ENCODE peak calls at places on chromosome 14, in nine cellular contexts. K, J, Y, G, P, E, C, N and S are unnamed samples.
A peak's percentile ranks its signal among the peaks of the same experiment; 100 is the strongest.

GRCh38 chr14:26589998-26590397 is 7.8 kb downstream of the NOVA1 start:
- DNase-seq in K (no peak), J (no peak), Y (no peak), G (no peak), P (no peak), E (no peak), C (no peak), N (no peak), S (no peak)

GRCh38 chr14:35211067-35211466 is 81.1 kb upstream of the PSMA6 start:
- DNase-seq in K (no peak), J (no peak), Y (no peak), G (no peak), P (no peak), E (no peak), C (no peak), N (no peak), S (no peak)

GRCh38 chr14:32366256-32366655 is 37.2 kb downstream of the AKAP6 start:
- DNase-seq in K (peak; percentile 17), J (no peak), Y (peak; percentile 18), G (no peak), P (no peak), E (no peak), C (no peak), N (no peak), S (no peak)

GRCh38 chr14:103329421-103330347 is 4.4 kb upstream of the EIF5 start:
- DNase-seq in K (no peak), J (no peak), Y (no peak), G (peak; percentile 18), P (no peak), E (no peak), C (no peak), N (no peak), S (no peak)

GRCh38 chr14:40188006-40188405 is 755.8 kb upstream of the FBXO33 start:
- DNase-seq in K (no peak), J (no peak), Y (no peak), G (no peak), P (no peak), E (no peak), C (no peak), N (no peak), S (no peak)

GRCh38 chr14:88129306-88130056 is 124.5 kb downstream of the GPR65 start:
- DNase-seq in K (peak; percentile 28), J (no peak), Y (peak; percentile 10), G (no peak), P (no peak), E (no peak), C (no peak), N (no peak), S (no peak)

GRCh38 chr14:84343637-84344036 is 1186.3 kb upstream of the FLRT2 start:
- DNase-seq in K (no peak), J (no peak), Y (no peak), G (no peak), P (no peak), E (no peak), C (no peak), N (no peak), S (no peak)

GRCh38 chr14:50559990-50560928 is at the start of gene ATL1:
- DNase-seq in K (peak; percentile 90), J (peak; percentile 58), Y (peak; percentile 85), G (peak; percentile 11), P (peak; percentile 23), E (peak; percentile 49), C (peak; percentile 46), N (peak; percentile 86), S (peak; percentile 73)

GRCh38 chr14:71322660-71323250 is 415.5 kb downstream of the PCNX1 start:
- DNase-seq in K (no peak), J (no peak), Y (peak; percentile 37), G (peak; percentile 72), P (peak; percentile 44), E (no peak), C (no peak), N (no peak), S (no peak)

GRCh38 chr14:59055439-59056045 is 132.9 kb upstream of the DAAM1 start:
- DNase-seq in K (peak; percentile 43), J (no peak), Y (peak; percentile 57), G (peak; percentile 49), P (peak; percentile 10), E (no peak), C (peak; percentile 7), N (no peak), S (no peak)

GRCh38 chr14:89618309-89618708 is 201.3 kb upstream of the FOXN3 start:
- DNase-seq in K (no peak), J (no peak), Y (no peak), G (peak; percentile 28), P (no peak), E (no peak), C (no peak), N (no peak), S (no peak)

GRCh38 chr14:95346820-95347219 is 27.1 kb upstream of the CLMN start:
- DNase-seq in K (peak; percentile 43), J (no peak), Y (no peak), G (no peak), P (no peak), E (peak; percentile 22), C (no peak), N (no peak), S (no peak)

GRCh38 chr14:32508281-32508680 is 179.2 kb downstream of the AKAP6 start:
- DNase-seq in K (no peak), J (no peak), Y (no peak), G (no peak), P (no peak), E (no peak), C (no peak), N (no peak), S (no peak)

GRCh38 chr14:103391048-103391447 is 5.8 kb downstream of the MARK3 start:
- DNase-seq in K (peak; percentile 77), J (no peak), Y (peak; percentile 52), G (peak; percentile 68), P (peak; percentile 59), E (no peak), C (peak; percentile 45), N (no peak), S (no peak)

GRCh38 chr14:55329999-55330710 is 58.9 kb downstream of the FBXO34 start:
- DNase-seq in K (no peak), J (no peak), Y (no peak), G (no peak), P (no peak), E (no peak), C (no peak), N (no peak), S (no peak)

GRCh38 chr14:99026471-99026870 is 245.5 kb downstream of the BCL11B start:
- DNase-seq in K (no peak), J (no peak), Y (no peak), G (peak; percentile 68), P (no peak), E (no peak), C (no peak), N (no peak), S (no peak)

GRCh38 chr14:103334644-103335603 is 887 bp downstream of the EIF5 start:
- DNase-seq in K (no peak), J (peak; percentile 33), Y (peak; percentile 72), G (peak; percentile 77), P (peak; percentile 71), E (peak; percentile 67), C (peak; percentile 82), N (peak; percentile 92), S (peak; percentile 75)

GRCh38 chr14:70018246-70018645 is 139.0 kb downstream of the SMOC1 start:
- DNase-seq in K (no peak), J (no peak), Y (no peak), G (no peak), P (no peak), E (no peak), C (no peak), N (no peak), S (peak; percentile 67)

GRCh38 chr14:74567219-74567618 is 44.8 kb downstream of the LTBP2 start:
- DNase-seq in K (no peak), J (no peak), Y (no peak), G (no peak), P (no peak), E (no peak), C (no peak), N (peak; percentile 42), S (no peak)
- H3K4me3 ChIP-seq in K (no peak overlapping the region), J (no peak overlapping the region), Y (no peak overlapping the region), G (no peak overlapping the region), P (no peak overlapping the region), E (no peak overlapping the region), C (peak overlapping the region; percentile 41), N (no peak overlapping the region), S (no peak overlapping the region)

GRCh38 chr14:22572562-22573058 is 16.4 kb downstream of the DAD1 start:
- DNase-seq in K (no peak), J (no peak), Y (no peak), G (no peak), P (no peak), E (no peak), C (no peak), N (no peak), S (no peak)
- H3K36me3 ChIP-seq in K (peaks cover 23% of the 10 kb centered on the region), J (no peaks in the 10 kb centered on the region), Y (peaks cover 18% of the 10 kb centered on the region), G (peaks cover 68% of the 10 kb centered on the region), P (peaks cover 20% of the 10 kb centered on the region), E (no peaks in the 10 kb centered on the region), C (peaks cover 35% of the 10 kb centered on the region), N (peaks cover 45% of the 10 kb centered on the region), S (no peaks in the 10 kb centered on the region)

GRCh38 chr14:67886221-67886620 is 66.6 kb downstream of the RAD51B start:
- DNase-seq in K (no peak), J (no peak), Y (peak; percentile 2), G (no peak), P (no peak), E (no peak), C (no peak), N (no peak), S (no peak)
- H3K4me3 ChIP-seq in K (no peak overlapping the region), J (no peak overlapping the region), Y (no peak overlapping the region), G (no peak overlapping the region), P (no peak overlapping the region), E (no peak overlapping the region), C (no peak overlapping the region), N (peak overlapping the region; percentile 26), S (peak overlapping the region; percentile 7)

GRCh38 chr14:91138511-91139359 is 24.9 kb downstream of the DGLUCY start:
- DNase-seq in K (peak; percentile 80), J (no peak), Y (no peak), G (peak; percentile 72), P (peak; percentile 38), E (peak; percentile 55), C (no peak), N (no peak), S (no peak)

GRCh38 chr14:91139776-91140175 is 25.9 kb downstream of the DGLUCY start:
- DNase-seq in K (no peak), J (no peak), Y (no peak), G (no peak), P (no peak), E (no peak), C (no peak), N (no peak), S (no peak)

GRCh38 chr14:91143862-91144261 is 30.0 kb downstream of the DGLUCY start:
- DNase-seq in K (no peak), J (no peak), Y (no peak), G (no peak), P (no peak), E (no peak), C (no peak), N (no peak), S (no peak)

GRCh38 chr14:91142214-91142668 is 28.4 kb downstream of the DGLUCY start:
- DNase-seq in K (no peak), J (no peak), Y (no peak), G (peak; percentile 63), P (no peak), E (no peak), C (no peak), N (no peak), S (no peak)

DNA sequence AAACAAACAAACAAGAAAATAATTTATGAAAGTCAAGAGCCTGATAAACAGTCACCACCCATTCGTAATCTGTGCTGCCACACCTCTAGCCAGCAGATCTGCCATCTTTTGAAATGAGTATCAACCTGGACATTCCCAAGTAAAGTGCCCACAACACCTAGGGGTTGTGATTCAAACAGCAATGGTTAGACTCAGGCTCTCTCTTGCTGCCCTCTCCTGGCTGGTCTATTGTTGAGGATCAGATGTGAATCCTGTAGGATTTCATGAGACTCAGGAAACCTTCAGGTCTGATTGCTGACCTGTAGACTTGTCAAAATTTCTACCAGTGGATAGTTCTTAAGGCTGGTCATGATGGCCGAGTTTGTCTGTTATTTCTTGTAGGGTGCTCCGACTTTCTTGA is 26.8 kb downstream of the DGLUCY start:
- DNase-seq in K (peak; percentile 79), J (no peak), Y (peak; percentile 26), G (peak; percentile 16), P (no peak), E (no peak), C (peak; percentile 3), N (no peak), S (no peak)
- H3K36me3 ChIP-seq in K (no peaks in the 10 kb centered on the region), J (no peaks in the 10 kb centered on the region), Y (no peaks in the 10 kb centered on the region), G (peaks cover 29% of the 10 kb centered on the region), P (no peaks in the 10 kb centered on the region), E (no peaks in the 10 kb centered on the region), C (no peaks in the 10 kb centered on the region), N (peaks cover 31% of the 10 kb centered on the region), S (no peaks in the 10 kb centered on the region)